ENCODE peak calls at places on chromosomes 7 and 10, in eight cellular contexts. J, N, P, I, F, Y, A and U are unnamed samples.
A peak's percentile ranks its signal among the peaks of the same experiment; 100 is the strongest.

GRCh38 chr10:46555366-46555712 is 1.1 kb downstream of the GPRIN2 start:
- DNase-seq in I (no peak), J (no peak), F (no peak), A (no peak), Y (no peak), P (no peak), N (no peak), U (no peak)

GRCh38 chr10:52491246-52492000 is 177.3 kb downstream of the DKK1 start:
- DNase-seq in P (no peak), N (peak; percentile 32), J (peak; percentile 53), F (no peak), A (peak; percentile 59), I (no peak), Y (no peak), U (peak; percentile 72)

GRCh38 chr7:104963991-104964385 is 50.0 kb upstream of the KMT2E start:
- DNase-seq in F (no peak), P (no peak), Y (no peak), A (no peak), J (peak; percentile 96), I (no peak), N (peak; percentile 73), U (peak; percentile 66)

GRCh38 chr10:11261687-11262086 is 244.0 kb downstream of the CELF2 start:
- DNase-seq in N (no peak), P (no peak), A (no peak), F (no peak), J (no peak), Y (no peak), I (no peak), U (no peak)

GRCh38 chr7:2629740-2630681 is 1.8 kb upstream of the TTYH3 start:
- DNase-seq in J (peak; percentile 39), I (no peak), A (peak; percentile 33), P (no peak), Y (peak; percentile 83), F (no peak), N (no peak), U (peak; percentile 63)

GRCh38 chr10:48289652-48290238 is 15.2 kb upstream of the FRMPD2 start:
- DNase-seq in F (no peak), I (peak; percentile 10), P (peak; percentile 25), Y (peak; percentile 52), A (peak; percentile 39), N (peak; percentile 30), J (peak; percentile 40), U (peak; percentile 63)

GRCh38 chr7:12674861-12675260 is 12.6 kb upstream of the ARL4A start:
- DNase-seq in J (peak; percentile 61), Y (peak; percentile 29), I (no peak), P (no peak), N (peak; percentile 27), A (peak; percentile 38), F (no peak), U (peak; percentile 71)

GRCh38 chr7:748446-748845 is 21.4 kb upstream of the PRKAR1B start:
- DNase-seq in N (no peak), Y (no peak), F (no peak), A (no peak), I (no peak), J (no peak), P (no peak), U (no peak)

GRCh38 chr10:87659571-87660483 is at the start of gene PAPSS2:
- DNase-seq in Y (peak; percentile 74), A (peak; percentile 73), F (no peak), P (peak; percentile 59), N (peak; percentile 69), J (peak; percentile 68), I (no peak), U (peak; percentile 88)

GRCh38 chr10:87661861-87662785 is 2.4 kb downstream of the PAPSS2 start:
- DNase-seq in J (peak; percentile 43), A (peak; percentile 34), P (no peak), Y (no peak), N (peak; percentile 40), F (no peak), I (no peak), U (peak; percentile 41)

GRCh38 chr10:87658383-87658795 is 1.3 kb upstream of the PAPSS2 start:
- DNase-seq in N (peak; percentile 26), F (no peak), A (no peak), J (peak; percentile 37), P (no peak), Y (no peak), I (no peak), U (peak; percentile 27)

GRCh38 chr10:87658858-87659555 is 671 bp upstream of the PAPSS2 start:
- DNase-seq in F (no peak), P (no peak), I (no peak), Y (no peak), N (peak; percentile 18), A (no peak), J (peak; percentile 16), U (peak; percentile 17)

GRCh38 chr10:87660484-87661133 is 931 bp downstream of the PAPSS2 start:
- DNase-seq in Y (peak; percentile 58), A (peak; percentile 34), I (peak; percentile 38), J (peak; percentile 79), N (peak; percentile 60), F (no peak), P (peak; percentile 27), U (peak; percentile 81)
- H3K4me3 ChIP-seq in Y (peak overlapping the region; percentile 57), A (peak overlapping the region; percentile 88), I (peak overlapping the region; percentile 98), J (peak overlapping the region; percentile 98), N (peak overlapping the region; percentile 92), F (peak overlapping the region; percentile 92), P (peak overlapping the region; percentile 41), U (peak overlapping the region; percentile 97)

GRCh38 chr7:33537078-33537477 is 368.3 kb upstream of the BMPER start:
- DNase-seq in J (no peak), F (no peak), Y (no peak), N (no peak), I (no peak), A (no peak), P (no peak), U (no peak)

GRCh38 chr7:33539198-33539597 is 366.1 kb upstream of the BMPER start:
- DNase-seq in A (no peak), Y (no peak), P (no peak), I (no peak), N (no peak), F (no peak), J (no peak), U (no peak)

GRCh38 chr7:33530664-33531063 is 374.7 kb upstream of the BMPER start:
- DNase-seq in P (no peak), F (no peak), A (no peak), N (no peak), Y (no peak), I (no peak), J (no peak), U (no peak)

GRCh38 chr7:33536398-33536797 is 368.9 kb upstream of the BMPER start:
- DNase-seq in J (no peak), Y (no peak), I (no peak), N (no peak), A (no peak), F (no peak), P (no peak), U (no peak)

DNA sequence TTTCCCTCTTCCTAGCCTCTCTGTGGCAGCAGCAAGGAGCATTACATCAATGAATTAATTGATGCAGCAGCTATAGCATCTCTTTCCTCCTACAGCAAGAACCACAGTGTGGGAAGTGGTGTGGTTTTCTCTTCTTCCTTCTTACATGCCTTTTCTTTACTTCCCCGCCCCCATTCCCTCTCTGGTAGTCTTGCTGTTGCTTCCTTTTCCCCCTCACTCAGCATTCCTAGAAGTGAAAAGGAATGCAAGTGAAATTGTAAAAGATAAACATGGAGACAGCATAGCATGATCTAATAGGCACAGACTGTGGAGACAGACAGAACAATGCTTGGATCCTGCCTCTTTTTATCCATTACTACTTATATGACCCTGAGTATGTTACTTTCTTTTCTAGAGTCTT is 370.5 kb upstream of the BMPER start:
- DNase-seq in Y (no peak), P (no peak), F (no peak), I (no peak), N (peak; percentile 18), J (peak; percentile 67), A (peak; percentile 48), U (no peak)
- TF ChIP-seq CTCF in Y (no peak), P (no peak), F (no peak), I (no peak), N (no peak), J (no peak), A (no peak), U (no peak)

GRCh38 chr10:86967481-86967941 is 771 bp upstream of the ADIRF start:
- DNase-seq in A (no peak), J (no peak), Y (no peak), N (no peak), P (no peak), F (no peak), I (no peak), U (no peak)
- H3K4me3 ChIP-seq in A (peak overlapping the region; percentile 79), J (no peak overlapping the region), Y (no peak overlapping the region), N (no peak overlapping the region), P (no peak overlapping the region), F (no peak overlapping the region), I (peak overlapping the region; percentile 70), U (no peak overlapping the region)

GRCh38 chr7:48976268-48976667 is 51.9 kb downstream of the CDC14C start:
- DNase-seq in J (no peak), F (no peak), N (no peak), Y (no peak), I (no peak), A (no peak), P (no peak), U (no peak)

GRCh38 chr7:48971173-48971572 is 46.8 kb downstream of the CDC14C start:
- DNase-seq in N (no peak), F (no peak), J (no peak), A (no peak), P (no peak), I (no peak), Y (no peak), U (no peak)

DNA sequence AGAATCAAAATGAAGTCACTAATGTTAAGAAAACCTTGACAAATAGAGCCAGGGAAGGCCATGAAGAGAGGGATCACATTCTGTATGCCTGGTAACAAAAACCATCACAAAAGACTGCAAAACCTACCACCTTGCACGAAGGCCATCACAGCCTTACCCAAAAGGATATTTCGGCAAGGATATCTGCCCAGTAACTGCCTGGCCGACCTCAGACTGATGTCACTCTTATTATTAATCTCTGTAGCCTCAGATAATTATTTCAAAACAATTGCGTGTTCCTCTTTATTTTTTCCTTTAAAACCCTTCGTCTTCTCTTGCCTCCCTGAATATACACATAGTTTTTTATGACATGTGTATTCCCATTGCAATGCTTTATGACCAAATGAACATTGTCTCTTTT is 52.5 kb downstream of the CDC14C start:
- DNase-seq in F (no peak), Y (no peak), J (no peak), P (no peak), A (no peak), N (no peak), I (no peak), U (no peak)
- TF ChIP-seq CTCF in F (no peak), Y (no peak), J (no peak), P (no peak), A (no peak), N (no peak), I (no peak), U (no peak)